ENCODE peak calls at places on chromosome 16, in seven cellular contexts. One of them, this sample, is unnamed.

GRCh38 chr16:53089434-53090270 is 34.9 kb downstream of the CHD9 start:
- DNase-seq in GM13977: no peak
- DNase-seq in NCI-H69: peak
- DNase-seq in PC-9: no peak
- DNase-seq in SJCRH30: no peak
- DNase-seq in retina: no peak
- DNase-seq in HS-5: no peak
- DNase-seq in this sample: no peak

GRCh38 chr16:72807287-72807686 is 240.6 kb downstream of the ZFHX3 start:
- DNase-seq in GM13977: no peak
- DNase-seq in NCI-H69: peak
- DNase-seq in PC-9: no peak
- DNase-seq in SJCRH30: no peak
- DNase-seq in retina: no peak
- DNase-seq in HS-5: no peak
- DNase-seq in this sample: no peak

GRCh38 chr16:10037771-10038170 is 144.5 kb downstream of the GRIN2A start:
- DNase-seq in GM13977: no peak
- DNase-seq in NCI-H69: no peak
- DNase-seq in PC-9: no peak
- DNase-seq in SJCRH30: peak
- DNase-seq in retina: no peak
- DNase-seq in HS-5: no peak
- DNase-seq in this sample: no peak

GRCh38 chr16:85610446-85611204 is 2.5 kb upstream of the GSE1 start:
- DNase-seq in GM13977: peak
- DNase-seq in NCI-H69: peak
- DNase-seq in PC-9: peak
- DNase-seq in SJCRH30: peak
- DNase-seq in retina: peak
- DNase-seq in HS-5: peak
- DNase-seq in this sample: peak

GRCh38 chr16:85829751-85830445 is 30.4 kb downstream of the COX4I1 start:
- DNase-seq in GM13977: no peak
- DNase-seq in NCI-H69: no peak
- DNase-seq in PC-9: no peak
- DNase-seq in SJCRH30: no peak
- DNase-seq in retina: no peak
- DNase-seq in HS-5: no peak
- DNase-seq in this sample: no peak

GRCh38 chr16:69669577-69669976 is 56.8 kb downstream of the NQO1 start:
- DNase-seq in GM13977: no peak
- DNase-seq in NCI-H69: no peak
- DNase-seq in PC-9: no peak
- DNase-seq in SJCRH30: no peak
- DNase-seq in retina: no peak
- DNase-seq in HS-5: no peak
- DNase-seq in this sample: no peak

GRCh38 chr16:30893082-30893743 is 664 bp downstream of the BCL7C start:
- DNase-seq in GM13977: peak
- DNase-seq in NCI-H69: peak
- DNase-seq in PC-9: no peak
- DNase-seq in SJCRH30: peak
- DNase-seq in retina: no peak
- DNase-seq in HS-5: no peak
- DNase-seq in this sample: peak

GRCh38 chr16:57754354-57755060 is 18.9 kb downstream of the KATNB1 start:
- DNase-seq in GM13977: no peak
- DNase-seq in NCI-H69: no peak
- DNase-seq in PC-9: no peak
- DNase-seq in SJCRH30: peak
- DNase-seq in retina: no peak
- DNase-seq in HS-5: no peak
- DNase-seq in this sample: no peak

GRCh38 chr16:15856217-15856616 is 611 bp downstream of the MYH11 start:
- DNase-seq in GM13977: peak
- DNase-seq in NCI-H69: no peak
- DNase-seq in PC-9: no peak
- DNase-seq in SJCRH30: no peak
- DNase-seq in retina: no peak
- DNase-seq in HS-5: no peak
- DNase-seq in this sample: no peak

GRCh38 chr16:20734782-20735181 is 6.8 kb downstream of the THUMPD1 start:
- DNase-seq in GM13977: no peak
- DNase-seq in NCI-H69: no peak
- DNase-seq in PC-9: no peak
- DNase-seq in SJCRH30: no peak
- DNase-seq in retina: no peak
- DNase-seq in HS-5: no peak
- DNase-seq in this sample: no peak

GRCh38 chr16:29820271-29820701 is at the start of gene MVP:
- DNase-seq in GM13977: peak
- DNase-seq in NCI-H69: peak
- DNase-seq in PC-9: peak
- DNase-seq in SJCRH30: no peak
- DNase-seq in retina: no peak
- DNase-seq in HS-5: no peak
- DNase-seq in this sample: peak

GRCh38 chr16:89103781-89104180 is 10.1 kb downstream of the ACSF3 start:
- DNase-seq in GM13977: no peak
- DNase-seq in NCI-H69: no peak
- DNase-seq in PC-9: no peak
- DNase-seq in SJCRH30: no peak
- DNase-seq in retina: no peak
- DNase-seq in HS-5: no peak
- DNase-seq in this sample: no peak

GRCh38 chr16:89210904-89211515 is 6.5 kb upstream of the ZNF778 start:
- DNase-seq in GM13977: no peak
- DNase-seq in NCI-H69: peak
- DNase-seq in PC-9: no peak
- DNase-seq in SJCRH30: no peak
- DNase-seq in retina: peak
- DNase-seq in HS-5: no peak
- DNase-seq in this sample: no peak

This sample was measured in GM12865.